ENCODE peak calls at places on chromosomes 3 and 15, in five cellular contexts. O, H, F, U and K are unnamed samples. For H3K9me3, the result is how much of the 10 kb centered on the place peaks cover.

GRCh38 chr3:160133757-160134156 is 91.5 kb upstream of the C3orf80 start:
- DNase-seq in F (no peak), O (no peak), H (peak), U (no peak), K (no peak)

GRCh38 chr3:188905991-188906635 is 265.7 kb upstream of the TPRG1 start:
- DNase-seq in U (no peak), O (peak), F (no peak), H (peak), K (no peak)

GRCh38 chr3:123406598-123406997 is 42.3 kb downstream of the ADCY5 start:
- DNase-seq in O (no peak), H (no peak), U (no peak), F (peak), K (no peak)

GRCh38 chr3:158107508-158108095 is 1.4 kb upstream of the SHOX2 start:
- DNase-seq in H (no peak), O (no peak), U (no peak), F (no peak), K (no peak)

GRCh38 chr3:114760679-114761078 is 386.4 kb downstream of the ZBTB20 start:
- DNase-seq in U (no peak), O (no peak), F (no peak), H (no peak), K (no peak)

GRCh38 chr3:123431007-123431657 is 17.8 kb downstream of the ADCY5 start:
- DNase-seq in H (no peak), U (no peak), F (no peak), O (no peak), K (no peak)

GRCh38 chr3:186058225-186058624 is 50.7 kb downstream of the ETV5 start:
- DNase-seq in O (no peak), U (no peak), H (no peak), F (no peak), K (no peak)

GRCh38 chr3:143441772-143442171 is 322.2 kb downstream of the CHST2 start:
- DNase-seq in O (no peak), H (no peak), F (no peak), U (no peak), K (no peak)

GRCh38 chr15:82968066-82968465 is 15.5 kb upstream of the HOMER2 start:
- DNase-seq in U (no peak), F (no peak), H (no peak), O (no peak), K (no peak)

GRCh38 chr15:41499109-41499851 is 5.6 kb downstream of the ITPKA start:
- DNase-seq in U (no peak), H (no peak), O (peak), F (no peak), K (no peak)

GRCh38 chr3:119436977-119437376 is 26.4 kb downstream of the TMEM39A start:
- DNase-seq in O (no peak), H (no peak), U (no peak), F (no peak), K (no peak)

GRCh38 chr3:134666466-134666865 is 15.6 kb upstream of the KY start:
- DNase-seq in U (no peak), H (no peak), O (no peak), F (no peak), K (no peak)

GRCh38 chr3:12891391-12891984 is 50.1 kb upstream of the RPL32 start:
- DNase-seq in O (no peak), F (no peak), U (no peak), H (no peak), K (no peak)
- H3K27ac ChIP-seq in O (no peak), F (no peak), U (no peak), H (no peak), K (no peak)

GRCh38 chr3:15345608-15346137 is 13.3 kb upstream of the SH3BP5 start:
- DNase-seq in F (no peak), U (no peak), O (no peak), H (no peak), K (no peak)
- H3K4me3 ChIP-seq in F (no peak), U (no peak), O (no peak), H (no peak), K (no peak)

DNA sequence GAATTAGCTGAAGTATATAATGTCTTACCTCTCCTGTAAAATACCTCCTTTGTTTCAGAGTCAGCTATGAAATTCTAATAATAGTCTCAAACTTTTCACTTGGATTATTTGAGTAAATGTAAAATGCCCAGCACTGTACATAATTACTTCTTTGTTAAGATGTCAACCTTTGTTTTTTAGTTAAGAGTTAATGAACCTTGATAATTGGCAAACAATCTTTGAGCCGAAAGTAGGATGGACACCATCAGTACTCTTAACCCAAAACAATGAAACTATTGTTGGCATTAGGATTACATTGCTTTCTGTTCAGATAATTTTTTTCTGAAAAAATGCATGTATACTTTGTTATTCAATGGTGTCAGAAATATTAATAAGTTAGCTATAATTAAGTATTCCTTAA is 3.0 kb upstream of the NECTIN3 start:
- DNase-seq in F (no peak), O (no peak), U (no peak), H (peak), K (no peak)
- H3K9me3 ChIP-seq in F (under half), O (under half), U (under half), H (under half), K (under half)

GRCh38 chr15:33146051-33146450 is 48.5 kb downstream of the FMN1 start:
- DNase-seq in U (no peak), H (no peak), O (no peak), F (no peak), K (no peak)
- H3K27ac ChIP-seq in U (no peak), H (no peak), O (no peak), F (no peak), K (no peak)

GRCh38 chr15:60408438-60409105 is 10.8 kb upstream of the ANXA2 start:
- DNase-seq in U (no peak), F (no peak), H (no peak), O (peak), K (no peak)
- H3K4me3 ChIP-seq in U (no peak), F (no peak), H (no peak), O (no peak), K (no peak)

GRCh38 chr3:44557074-44557473 is 2.1 kb downstream of the ZKSCAN7 start:
- DNase-seq in O (no peak), U (no peak), F (no peak), H (no peak), K (no peak)
- H3K9me3 ChIP-seq in O (under half), U (under half), F (under half), H (under half), K (under half)

GRCh38 chr3:151537751-151538150 is 76.9 kb upstream of the IGSF10 start:
- DNase-seq in O (no peak), U (no peak), F (no peak), H (no peak), K (no peak)
- H3K27ac ChIP-seq in O (no peak), U (no peak), F (peak), H (no peak), K (no peak)